ENCODE peak calls at places on chromosomes 4 and X, in seven cellular contexts. J is heart right ventricle, P is right atrium auricular region, Z is fibroblast of lung, R is AG04450, E is mucosa of descending colon, X is lower lobe of right lung. T is an unnamed sample.

GRCh38 chrX:3166670-3167455 is 125.6 kb downstream of the ARSF start:
- DNase-seq in J (no peak), P (no peak), Z (no peak), R (no peak), E (no peak), X (no peak), T (no peak)

GRCh38 chr4:169312690-169313422 is 42.1 kb upstream of the SH3RF1 start:
- DNase-seq in J (no peak), P (no peak), Z (no peak), R (no peak), E (no peak), X (no peak), T (no peak)

GRCh38 chrX:148732743-148733142 is 232.3 kb downstream of the AFF2 start:
- DNase-seq in J (no peak), P (no peak), Z (no peak), R (no peak), E (no peak), X (no peak), T (no peak)

GRCh38 chr4:16767251-16767650 is 131.2 kb downstream of the LDB2 start:
- DNase-seq in J (no peak), P (no peak), Z (no peak), R (no peak), E (no peak), X (no peak), T (no peak)

GRCh38 chr4:73869130-73870055 is at the start of gene CXCL1:
- DNase-seq in J (peak), P (no peak), Z (no peak), R (no peak), E (peak), X (peak), T (no peak)

GRCh38 chrX:150503898-150504219 is 64.6 kb upstream of the MTM1 start:
- DNase-seq in J (no peak), P (no peak), Z (no peak), R (no peak), E (peak), X (peak), T (no peak)

GRCh38 chr4:53039741-53040458 is 177.8 kb downstream of the RASL11B start:
- DNase-seq in J (no peak), P (no peak), Z (no peak), R (no peak), E (no peak), X (no peak), T (no peak)

GRCh38 chr4:152634110-152634760 is 45.6 kb downstream of the TMEM154 start:
- DNase-seq in J (no peak), P (no peak), Z (peak), R (no peak), E (no peak), X (no peak), T (peak)

GRCh38 chrX:118730500-118731247 is 3.3 kb downstream of the IL13RA1 start:
- DNase-seq in J (no peak), P (no peak), Z (peak), R (no peak), E (no peak), X (no peak), T (peak)

GRCh38 chr4:851701-852430 is 25.9 kb upstream of the CPLX1 start:
- DNase-seq in J (no peak), P (no peak), Z (no peak), R (no peak), E (no peak), X (peak), T (no peak)

GRCh38 chr4:848803-849477 is 23.0 kb upstream of the CPLX1 start:
- DNase-seq in J (no peak), P (no peak), Z (peak), R (no peak), E (no peak), X (peak), T (no peak)

GRCh38 chr4:849478-850175 is 23.7 kb upstream of the CPLX1 start:
- DNase-seq in J (no peak), P (no peak), Z (no peak), R (no peak), E (no peak), X (peak), T (no peak)

GRCh38 chr4:848307-848691 is 22.4 kb upstream of the CPLX1 start:
- DNase-seq in J (no peak), P (no peak), Z (no peak), R (no peak), E (no peak), X (peak), T (no peak)

GRCh38 chr4:850323-850945 is 24.5 kb upstream of the CPLX1 start:
- DNase-seq in J (no peak), P (no peak), Z (no peak), R (no peak), E (no peak), X (peak), T (no peak)
- H3K4me3 ChIP-seq in J (no peak), P (no peak), Z (no peak), R (no peak), E (no peak), X (no peak), T (no peak)

GRCh38 chrX:69424910-69425309 is 79.2 kb upstream of the NALF2 start:
- DNase-seq in J (no peak), P (no peak), Z (no peak), R (no peak), E (no peak), X (no peak), T (no peak)
- TF ChIP-seq CTCF in J (no peak), P (no peak), Z (no peak), R (no peak), E (no peak), X (no peak), T (no peak)

GRCh38 chr4:158169516-158169915 is 3.3 kb downstream of the GASK1B start:
- DNase-seq in J (no peak), P (no peak), Z (no peak), R (no peak), E (no peak), X (no peak), T (no peak)
- H3K4me3 ChIP-seq in J (peak), P (peak), Z (peak), R (peak), E (no peak), X (peak), T (peak)

GRCh38 chrX:40155617-40156471 is 58.1 kb upstream of the BCOR start:
- DNase-seq in J (no peak), P (no peak), Z (no peak), R (no peak), E (peak), X (no peak), T (no peak)

GRCh38 chrX:40154853-40155616 is 57.3 kb upstream of the BCOR start:
- DNase-seq in J (peak), P (peak), Z (peak), R (no peak), E (peak), X (peak), T (no peak)

GRCh38 chrX:40156472-40157227 is 58.9 kb upstream of the BCOR start:
- DNase-seq in J (no peak), P (no peak), Z (no peak), R (no peak), E (no peak), X (no peak), T (no peak)

GRCh38 chrX:40157228-40158035 is 59.7 kb upstream of the BCOR start:
- DNase-seq in J (no peak), P (no peak), Z (no peak), R (no peak), E (no peak), X (no peak), T (no peak)

DNA sequence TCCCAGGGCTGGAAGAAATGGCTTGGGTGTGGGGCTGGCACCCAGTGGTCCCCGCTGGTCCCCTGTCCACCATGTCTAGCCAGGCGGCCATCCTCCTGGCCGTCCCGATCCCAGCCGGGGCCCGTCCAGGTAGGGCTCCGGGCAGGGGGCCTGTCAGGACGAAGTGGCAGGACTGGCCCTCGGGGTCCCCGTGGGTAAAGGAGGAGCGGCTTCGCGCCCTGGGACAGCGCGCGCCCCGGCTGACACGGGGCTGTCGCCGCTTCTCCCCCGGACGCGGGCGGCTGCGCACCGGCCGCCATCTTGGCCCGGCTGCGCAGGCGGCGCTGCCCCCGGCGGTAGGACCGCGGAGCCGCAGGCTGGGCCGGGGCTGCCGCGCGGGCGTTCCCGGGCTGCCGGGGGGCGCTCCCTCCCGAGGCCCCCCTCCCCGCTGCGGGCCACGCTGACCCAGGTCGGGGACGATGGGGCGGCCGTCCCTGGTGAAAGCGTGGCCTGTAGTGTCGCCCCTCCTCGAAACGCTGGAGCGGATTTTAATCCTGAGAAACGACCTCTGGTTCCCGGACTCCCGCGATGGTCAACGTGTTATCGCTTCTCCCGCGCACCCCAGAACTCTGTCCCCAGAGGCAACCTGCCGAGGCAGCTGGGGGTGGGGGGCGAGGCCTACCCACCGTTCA is 60.4 kb upstream of the BCOR start:
- DNase-seq in J (no peak), P (no peak), Z (no peak), R (no peak), E (peak), X (peak), T (no peak)
- TF ChIP-seq CTCF in J (peak), P (peak), Z (no peak), R (no peak), E (peak), X (peak), T (peak)